ENCODE peak calls at places on chromosome 12, in five cellular contexts. U, V, H, F and P are unnamed samples.

GRCh38 chr12:71626098-71626497 is 37.5 kb downstream of the ZFC3H1 start:
- DNase-seq in U (no peak), V (no peak), H (no peak), F (peak), P (no peak)

GRCh38 chr12:99436584-99436983 is 211.0 kb upstream of the GARIN6 start:
- DNase-seq in U (no peak), V (no peak), H (no peak), F (no peak), P (no peak)

GRCh38 chr12:48131517-48131916 is 12.4 kb downstream of the PFKM start:
- DNase-seq in U (no peak), V (no peak), H (no peak), F (no peak), P (no peak)

GRCh38 chr12:93344876-93345275 is 32.8 kb upstream of the NUDT4 start:
- DNase-seq in U (no peak), V (no peak), H (no peak), F (no peak), P (no peak)

GRCh38 chr12:58420496-58420895 is 479.1 kb downstream of the ATP23 start:
- DNase-seq in U (no peak), V (no peak), H (no peak), F (no peak), P (no peak)

GRCh38 chr12:74896186-74896585 is 313.5 kb downstream of the KCNC2 start:
- DNase-seq in U (no peak), V (no peak), H (no peak), F (no peak), P (no peak)

GRCh38 chr12:48980389-48980952 is 2.3 kb downstream of the WNT1 start:
- DNase-seq in U (no peak), V (peak), H (peak), F (no peak), P (peak)

GRCh38 chr12:106139422-106140141 is 828 bp upstream of the NUAK1 start:
- DNase-seq in U (peak), V (peak), H (no peak), F (peak), P (peak)

GRCh38 chr12:77725611-77726010 is 105.1 kb upstream of the NAV3 start:
- DNase-seq in U (no peak), V (peak), H (no peak), F (peak), P (no peak)

GRCh38 chr12:93153321-93153720 is 224.2 kb upstream of the EEA1 start:
- DNase-seq in U (no peak), V (no peak), H (no peak), F (peak), P (no peak)

GRCh38 chr12:1890810-1891209 is 27.6 kb downstream of the CACNA2D4 start:
- DNase-seq in U (no peak), V (no peak), H (no peak), F (no peak), P (no peak)

GRCh38 chr12:69435644-69436043 is 34.5 kb upstream of the FRS2 start:
- DNase-seq in U (no peak), V (no peak), H (no peak), F (peak), P (no peak)

GRCh38 chr12:65389436-65389835 is 111.0 kb downstream of the MSRB3 start:
- DNase-seq in U (no peak), V (no peak), H (no peak), F (no peak), P (no peak)

GRCh38 chr12:7609480-7609879 is 56.2 kb downstream of the APOBEC1 start:
- DNase-seq in U (no peak), V (no peak), H (no peak), F (peak), P (no peak)

GRCh38 chr12:77179515-77179914 is 114.1 kb upstream of the E2F7 start:
- DNase-seq in U (no peak), V (no peak), H (no peak), F (no peak), P (no peak)

GRCh38 chr12:8697476-8698131 is at the start of gene RIMKLB:
- DNase-seq in U (peak), V (peak), H (peak), F (peak), P (peak)

DNA sequence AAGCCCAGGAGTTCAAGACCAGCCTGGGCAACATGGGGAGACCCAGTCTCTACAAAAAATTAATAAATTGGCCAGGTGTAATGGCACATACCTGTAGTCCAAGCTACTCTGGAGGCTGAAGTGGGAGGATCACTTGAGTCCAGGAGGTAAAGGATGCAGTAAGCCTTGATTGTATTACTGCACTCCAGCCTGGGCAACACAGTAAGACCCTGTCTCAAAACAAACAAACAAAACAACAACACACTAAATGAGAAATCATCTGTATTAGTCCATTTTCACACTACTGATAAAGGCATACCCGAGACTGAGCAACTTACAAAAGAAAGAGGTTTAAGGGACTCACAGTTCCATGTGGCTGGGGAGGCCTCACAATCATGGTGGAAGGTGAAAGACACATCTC is 4.7 kb upstream of the MLXIP start:
- DNase-seq in U (no peak), V (no peak), H (no peak), F (no peak), P (no peak)
- H3K27ac ChIP-seq in U (no peak), V (no peak), H (no peak), F (no peak), P (no peak)

DNA sequence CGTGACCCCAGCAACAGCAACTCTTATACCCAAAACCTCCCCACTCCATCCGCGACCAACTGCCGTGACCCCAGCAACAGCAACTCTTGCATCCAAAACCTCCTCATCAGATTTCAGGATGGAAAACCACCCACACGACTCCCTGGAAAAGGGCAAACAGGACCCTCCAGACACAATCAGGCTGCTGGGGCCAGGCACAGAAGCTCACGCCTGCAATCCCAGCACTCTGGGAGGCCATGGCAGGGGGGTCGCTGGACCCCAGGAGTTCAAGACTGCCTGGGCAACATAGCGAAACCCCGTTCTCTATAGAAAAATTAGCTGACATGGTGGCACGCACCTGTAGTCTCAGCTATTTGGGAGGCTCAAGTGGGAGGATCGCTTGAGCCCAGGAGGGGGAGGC is 19.7 kb downstream of the PGAM5 start:
- DNase-seq in U (no peak), V (no peak), H (no peak), F (no peak), P (no peak)
- H3K27ac ChIP-seq in U (no peak), V (no peak), H (no peak), F (no peak), P (no peak)

DNA sequence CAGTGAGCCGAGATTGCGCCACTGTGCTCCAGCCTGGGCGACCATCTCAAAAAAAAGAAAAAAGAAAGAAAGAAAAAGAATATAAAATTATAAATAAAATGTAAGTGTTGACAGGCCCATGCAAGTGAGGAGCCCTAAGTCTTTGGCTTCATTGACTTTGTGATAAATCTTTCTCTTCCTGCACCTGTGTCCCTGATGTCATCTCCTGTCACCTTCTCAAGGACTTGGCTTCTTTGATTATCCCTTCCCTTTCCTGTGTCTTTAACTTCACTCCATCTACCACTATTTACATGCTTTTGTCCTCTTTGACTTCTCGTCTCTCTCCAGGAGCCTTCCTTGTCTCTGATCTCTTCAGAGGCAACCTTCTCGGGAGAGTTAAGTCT is 33.6 kb upstream of the WNK1 start:
- DNase-seq in U (no peak), V (no peak), H (no peak), F (no peak), P (no peak)
- H3K27ac ChIP-seq in U (no peak), V (no peak), H (no peak), F (peak), P (peak)

DNA sequence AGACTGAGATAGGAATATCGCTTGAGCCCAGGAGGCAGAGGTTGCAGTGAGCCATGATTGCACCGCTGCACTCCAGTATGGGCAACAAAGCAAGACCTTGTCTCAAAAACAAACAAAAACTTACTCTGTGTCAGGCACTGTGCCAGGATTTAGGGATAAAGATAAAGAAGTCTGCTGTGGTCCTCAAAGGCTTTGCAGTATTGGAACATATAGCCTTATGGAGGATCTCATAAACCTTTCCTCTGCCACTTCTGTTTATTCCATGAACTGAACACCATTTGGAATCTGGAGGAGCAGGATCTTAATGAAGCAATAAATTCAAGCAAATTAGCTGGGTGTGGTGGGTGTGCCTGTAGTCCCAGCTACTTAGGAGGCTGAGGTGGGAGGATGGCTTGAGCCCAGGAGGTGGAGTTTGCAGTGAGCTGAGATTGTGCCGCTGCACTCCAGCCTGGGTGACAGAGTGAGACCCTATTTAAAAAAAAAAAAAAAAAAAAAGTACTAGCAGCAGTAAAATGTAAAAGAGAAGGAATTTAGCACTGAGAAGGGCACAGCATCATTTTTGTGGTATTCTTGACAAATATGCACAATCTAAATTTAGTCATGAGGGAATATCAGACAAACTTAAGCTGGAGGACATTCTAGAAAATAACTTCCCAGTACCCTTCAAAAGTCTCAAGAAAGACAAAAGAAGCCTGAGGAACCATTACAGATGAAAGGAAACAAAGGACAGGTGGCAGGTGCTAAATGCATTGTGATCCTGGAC is 27.1 kb downstream of the BMAL2 start:
- DNase-seq in U (no peak), V (no peak), H (no peak), F (peak), P (no peak)
- H3K27ac ChIP-seq in U (no peak), V (no peak), H (no peak), F (no peak), P (no peak)

DNA sequence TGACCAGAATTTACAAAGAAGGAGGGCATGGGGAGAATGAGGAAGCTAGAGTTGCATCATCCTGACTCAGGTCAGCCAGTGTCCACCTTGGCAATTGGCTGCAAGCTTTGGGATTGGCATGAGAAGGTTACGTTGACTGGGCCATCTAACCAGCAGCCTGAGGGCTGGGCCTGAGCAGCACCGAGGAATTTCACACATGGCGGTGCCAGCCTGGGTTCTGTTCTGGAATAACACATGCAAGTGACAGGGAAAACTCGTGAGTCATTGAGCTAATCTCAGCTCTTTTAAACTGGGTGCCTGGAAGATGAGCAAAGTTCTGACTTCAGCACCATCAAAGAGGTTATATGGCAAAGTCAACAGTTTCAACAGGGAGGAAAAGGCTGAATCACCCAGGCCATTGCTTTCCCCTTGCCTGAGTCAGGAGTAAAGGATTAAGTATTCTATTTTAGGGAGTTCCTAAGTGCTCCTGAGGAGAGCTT is 543.2 kb upstream of the TBX3 start:
- DNase-seq in U (peak), V (peak), H (no peak), F (peak), P (no peak)
- H3K27ac ChIP-seq in U (no peak), V (no peak), H (no peak), F (peak), P (no peak)

GRCh38 chr12:114685320-114685781 is 1.4 kb upstream of the TBX3 start:
- DNase-seq in U (peak), V (peak), H (no peak), F (no peak), P (no peak)

GRCh38 chr12:114687802-114688201 is 3.8 kb upstream of the TBX3 start:
- DNase-seq in U (no peak), V (peak), H (no peak), F (no peak), P (no peak)

GRCh38 chr12:114685869-114686268 is 1.9 kb upstream of the TBX3 start:
- DNase-seq in U (no peak), V (peak), H (no peak), F (no peak), P (no peak)

GRCh38 chr12:114687269-114687605 is 3.3 kb upstream of the TBX3 start:
- DNase-seq in U (no peak), V (no peak), H (no peak), F (no peak), P (no peak)

DNA sequence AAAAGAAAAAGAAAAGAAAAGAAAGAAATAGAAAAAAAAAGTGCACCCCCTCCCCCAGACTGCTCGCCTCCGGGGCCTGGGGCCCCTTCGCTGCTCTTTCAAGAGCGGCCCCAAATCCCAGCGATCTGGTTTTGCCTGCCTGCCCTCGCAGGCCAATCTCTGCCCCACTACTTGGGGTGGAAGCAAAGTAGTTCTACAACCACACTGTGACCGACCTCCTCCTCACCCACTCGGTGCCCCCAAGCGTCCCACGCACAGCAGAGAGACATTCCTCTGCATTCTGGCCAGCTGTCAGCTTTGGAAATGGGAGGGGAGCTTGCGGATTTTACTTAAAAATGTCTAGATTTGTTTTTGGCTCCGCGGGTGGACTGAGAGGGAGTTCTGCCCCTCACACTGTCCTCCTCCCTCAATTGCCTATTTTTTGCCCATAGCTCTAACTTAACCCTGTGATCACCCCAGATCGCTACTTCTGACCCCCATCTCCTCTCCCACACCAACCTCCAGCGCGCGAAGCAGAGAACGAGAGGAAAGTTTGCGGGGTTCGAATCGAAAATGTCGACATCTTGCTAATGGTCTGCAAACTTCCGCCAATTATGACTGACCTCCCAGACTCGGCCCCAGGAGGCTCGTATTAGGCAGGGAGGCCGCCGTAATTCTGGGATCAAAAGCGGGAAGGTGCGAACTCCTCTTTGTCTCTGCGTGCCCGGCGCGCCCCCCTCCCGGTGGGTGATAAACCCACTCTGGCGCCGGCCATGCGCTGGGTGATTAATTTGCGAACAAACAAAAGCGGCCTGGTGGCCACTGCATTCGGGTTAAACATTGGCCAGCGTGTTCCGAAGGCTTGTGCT is 2.7 kb upstream of the TBX3 start:
- DNase-seq in U (no peak), V (peak), H (no peak), F (no peak), P (no peak)
- H3K27ac ChIP-seq in U (no peak), V (peak), H (no peak), F (no peak), P (no peak)